ENCODE peak calls at places on chromosomes 5 and 9, in eight cellular contexts. One of them, this sample, is unnamed.

GRCh38 chr5:151227918-151228447 is 4.1 kb upstream of the CCDC69 start:
- DNase-seq in adipocyte: peak
- DNase-seq in fibroblast of lung: no peak
- DNase-seq in hepatic stellate cell: no peak
- DNase-seq in thyroid gland: no peak
- DNase-seq in lower lobe of right lung: no peak
- DNase-seq in NCI-H446: no peak
- DNase-seq in left ventricle myocardium inferior: no peak
- DNase-seq in this sample: no peak

GRCh38 chr5:32202394-32202793 is 28.3 kb upstream of the GOLPH3 start:
- DNase-seq in hepatic stellate cell: peak
- DNase-seq in left ventricle myocardium inferior: no peak
- DNase-seq in thyroid gland: no peak
- DNase-seq in NCI-H446: no peak
- DNase-seq in fibroblast of lung: peak
- DNase-seq in adipocyte: peak
- DNase-seq in lower lobe of right lung: no peak
- DNase-seq in this sample: no peak

GRCh38 chr5:97906135-97906534 is 723.1 kb upstream of the RIOK2 start:
- DNase-seq in hepatic stellate cell: no peak
- DNase-seq in NCI-H446: no peak
- DNase-seq in thyroid gland: no peak
- DNase-seq in lower lobe of right lung: no peak
- DNase-seq in adipocyte: no peak
- DNase-seq in fibroblast of lung: no peak
- DNase-seq in left ventricle myocardium inferior: no peak
- DNase-seq in this sample: no peak

GRCh38 chr9:125103021-125103420 is 40.3 kb downstream of the SCAI start:
- DNase-seq in fibroblast of lung: no peak
- DNase-seq in hepatic stellate cell: no peak
- DNase-seq in lower lobe of right lung: no peak
- DNase-seq in adipocyte: no peak
- DNase-seq in NCI-H446: no peak
- DNase-seq in thyroid gland: no peak
- DNase-seq in left ventricle myocardium inferior: no peak
- DNase-seq in this sample: no peak

GRCh38 chr5:179302499-179303185 is 42.6 kb downstream of the ADAMTS2 start:
- DNase-seq in lower lobe of right lung: no peak
- DNase-seq in adipocyte: no peak
- DNase-seq in fibroblast of lung: no peak
- DNase-seq in NCI-H446: no peak
- DNase-seq in thyroid gland: no peak
- DNase-seq in left ventricle myocardium inferior: no peak
- DNase-seq in hepatic stellate cell: no peak
- DNase-seq in this sample: no peak

GRCh38 chr9:90432951-90433350 is 209.7 kb downstream of the DIRAS2 start:
- DNase-seq in fibroblast of lung: peak
- DNase-seq in adipocyte: no peak
- DNase-seq in left ventricle myocardium inferior: no peak
- DNase-seq in NCI-H446: no peak
- DNase-seq in hepatic stellate cell: no peak
- DNase-seq in lower lobe of right lung: no peak
- DNase-seq in thyroid gland: peak
- DNase-seq in this sample: peak

GRCh38 chr5:14871573-14872069 is at the start of gene ANKH:
- DNase-seq in NCI-H446: peak
- DNase-seq in adipocyte: peak
- DNase-seq in left ventricle myocardium inferior: peak
- DNase-seq in fibroblast of lung: peak
- DNase-seq in thyroid gland: peak
- DNase-seq in lower lobe of right lung: peak
- DNase-seq in hepatic stellate cell: peak
- DNase-seq in this sample: peak

GRCh38 chr5:37850128-37850865 is 10.5 kb upstream of the GDNF start:
- DNase-seq in left ventricle myocardium inferior: no peak
- DNase-seq in NCI-H446: no peak
- DNase-seq in fibroblast of lung: peak
- DNase-seq in adipocyte: peak
- DNase-seq in hepatic stellate cell: peak
- DNase-seq in lower lobe of right lung: no peak
- DNase-seq in thyroid gland: no peak
- DNase-seq in this sample: no peak

GRCh38 chr5:34008721-34009120 is 871 bp upstream of the AMACR start:
- DNase-seq in adipocyte: peak
- DNase-seq in lower lobe of right lung: no peak
- DNase-seq in fibroblast of lung: no peak
- DNase-seq in thyroid gland: no peak
- DNase-seq in left ventricle myocardium inferior: no peak
- DNase-seq in hepatic stellate cell: no peak
- DNase-seq in NCI-H446: no peak
- DNase-seq in this sample: peak

GRCh38 chr9:129109952-129110739 is 447 bp downstream of the CRAT start:
- DNase-seq in lower lobe of right lung: no peak
- DNase-seq in fibroblast of lung: no peak
- DNase-seq in NCI-H446: peak
- DNase-seq in hepatic stellate cell: peak
- DNase-seq in adipocyte: peak
- DNase-seq in thyroid gland: peak
- DNase-seq in left ventricle myocardium inferior: no peak
- DNase-seq in this sample: no peak

GRCh38 chr9:112777914-112778313 is 27.4 kb downstream of the SNX30 start:
- DNase-seq in NCI-H446: no peak
- DNase-seq in adipocyte: no peak
- DNase-seq in lower lobe of right lung: no peak
- DNase-seq in left ventricle myocardium inferior: no peak
- DNase-seq in thyroid gland: no peak
- DNase-seq in hepatic stellate cell: no peak
- DNase-seq in fibroblast of lung: peak
- DNase-seq in this sample: no peak

GRCh38 chr5:58056546-58056945 is 403.3 kb downstream of the PLK2 start:
- DNase-seq in lower lobe of right lung: no peak
- DNase-seq in thyroid gland: no peak
- DNase-seq in left ventricle myocardium inferior: no peak
- DNase-seq in hepatic stellate cell: no peak
- DNase-seq in adipocyte: no peak
- DNase-seq in fibroblast of lung: peak
- DNase-seq in NCI-H446: no peak
- DNase-seq in this sample: no peak

GRCh38 chr9:127683723-127684122 is 23.1 kb upstream of the CFAP157 start:
- DNase-seq in left ventricle myocardium inferior: no peak
- DNase-seq in NCI-H446: no peak
- DNase-seq in fibroblast of lung: peak
- DNase-seq in thyroid gland: no peak
- DNase-seq in adipocyte: peak
- DNase-seq in hepatic stellate cell: peak
- DNase-seq in lower lobe of right lung: no peak
- DNase-seq in this sample: no peak

GRCh38 chr9:129520082-129520481 is 100.8 kb downstream of the C9orf50 start:
- DNase-seq in fibroblast of lung: no peak
- DNase-seq in adipocyte: no peak
- DNase-seq in NCI-H446: no peak
- DNase-seq in left ventricle myocardium inferior: no peak
- DNase-seq in hepatic stellate cell: no peak
- DNase-seq in thyroid gland: no peak
- DNase-seq in lower lobe of right lung: no peak
- DNase-seq in this sample: no peak

GRCh38 chr9:91029621-91030361 is 228.2 kb downstream of the SYK start:
- DNase-seq in adipocyte: no peak
- DNase-seq in NCI-H446: no peak
- DNase-seq in lower lobe of right lung: no peak
- DNase-seq in hepatic stellate cell: no peak
- DNase-seq in fibroblast of lung: no peak
- DNase-seq in left ventricle myocardium inferior: no peak
- DNase-seq in thyroid gland: no peak
- DNase-seq in this sample: no peak

GRCh38 chr9:95167998-95168397 is 149.5 kb downstream of the FANCC start:
- DNase-seq in NCI-H446: peak
- DNase-seq in thyroid gland: peak
- DNase-seq in adipocyte: peak
- DNase-seq in fibroblast of lung: peak
- DNase-seq in hepatic stellate cell: peak
- DNase-seq in lower lobe of right lung: no peak
- DNase-seq in left ventricle myocardium inferior: no peak
- DNase-seq in this sample: peak

GRCh38 chr5:173012882-173013281 is 29.3 kb downstream of the ATP6V0E1 start:
- DNase-seq in hepatic stellate cell: no peak
- DNase-seq in left ventricle myocardium inferior: no peak
- DNase-seq in adipocyte: no peak
- DNase-seq in NCI-H446: no peak
- DNase-seq in thyroid gland: peak
- DNase-seq in lower lobe of right lung: peak
- DNase-seq in fibroblast of lung: no peak
- DNase-seq in this sample: no peak

GRCh38 chr9:137150485-137151060 is 11.6 kb downstream of the GRIN1 start:
- DNase-seq in hepatic stellate cell: no peak
- DNase-seq in adipocyte: no peak
- DNase-seq in left ventricle myocardium inferior: no peak
- DNase-seq in NCI-H446: peak
- DNase-seq in lower lobe of right lung: no peak
- DNase-seq in fibroblast of lung: no peak
- DNase-seq in thyroid gland: no peak
- DNase-seq in this sample: peak

GRCh38 chr9:95070549-95071021 is 246.9 kb downstream of the FANCC start:
- DNase-seq in thyroid gland: no peak
- DNase-seq in hepatic stellate cell: no peak
- DNase-seq in lower lobe of right lung: no peak
- DNase-seq in left ventricle myocardium inferior: no peak
- DNase-seq in NCI-H446: no peak
- DNase-seq in fibroblast of lung: no peak
- DNase-seq in adipocyte: no peak
- DNase-seq in this sample: no peak

GRCh38 chr5:176429972-176430371 is 13.6 kb upstream of the CLTB start:
- DNase-seq in lower lobe of right lung: no peak
- DNase-seq in NCI-H446: no peak
- DNase-seq in left ventricle myocardium inferior: no peak
- DNase-seq in adipocyte: no peak
- DNase-seq in thyroid gland: no peak
- DNase-seq in hepatic stellate cell: no peak
- DNase-seq in fibroblast of lung: no peak
- DNase-seq in this sample: no peak

GRCh38 chr9:27047126-27047525 is 41.7 kb upstream of the LRRC19 start:
- DNase-seq in thyroid gland: no peak
- DNase-seq in fibroblast of lung: no peak
- DNase-seq in NCI-H446: no peak
- DNase-seq in adipocyte: no peak
- DNase-seq in left ventricle myocardium inferior: no peak
- DNase-seq in lower lobe of right lung: no peak
- DNase-seq in hepatic stellate cell: no peak
- DNase-seq in this sample: no peak

GRCh38 chr9:121612511-121612998 is 38.9 kb upstream of the DAB2IP start:
- DNase-seq in NCI-H446: no peak
- DNase-seq in left ventricle myocardium inferior: no peak
- DNase-seq in lower lobe of right lung: peak
- DNase-seq in adipocyte: no peak
- DNase-seq in fibroblast of lung: no peak
- DNase-seq in hepatic stellate cell: no peak
- DNase-seq in thyroid gland: peak
- DNase-seq in this sample: no peak

GRCh38 chr5:150731669-150732068 is 27.1 kb downstream of the DCTN4 start:
- DNase-seq in fibroblast of lung: no peak
- DNase-seq in hepatic stellate cell: no peak
- DNase-seq in lower lobe of right lung: no peak
- DNase-seq in left ventricle myocardium inferior: no peak
- DNase-seq in thyroid gland: no peak
- DNase-seq in NCI-H446: no peak
- DNase-seq in adipocyte: no peak
- DNase-seq in this sample: no peak

GRCh38 chr9:92740446-92740961 is 24.1 kb downstream of the BICD2 start:
- DNase-seq in NCI-H446: no peak
- DNase-seq in hepatic stellate cell: no peak
- DNase-seq in fibroblast of lung: no peak
- DNase-seq in left ventricle myocardium inferior: no peak
- DNase-seq in adipocyte: no peak
- DNase-seq in thyroid gland: no peak
- DNase-seq in lower lobe of right lung: no peak
- DNase-seq in this sample: no peak

GRCh38 chr9:80789831-80790230 is 899.5 kb downstream of the TLE1 start:
- DNase-seq in lower lobe of right lung: no peak
- DNase-seq in hepatic stellate cell: no peak
- DNase-seq in left ventricle myocardium inferior: no peak
- DNase-seq in adipocyte: no peak
- DNase-seq in thyroid gland: no peak
- DNase-seq in fibroblast of lung: peak
- DNase-seq in NCI-H446: peak
- DNase-seq in this sample: no peak

GRCh38 chr5:134041570-134042411 is 37.0 kb upstream of the VDAC1 start:
- DNase-seq in adipocyte: no peak
- DNase-seq in fibroblast of lung: no peak
- DNase-seq in thyroid gland: no peak
- DNase-seq in NCI-H446: no peak
- DNase-seq in hepatic stellate cell: no peak
- DNase-seq in lower lobe of right lung: no peak
- DNase-seq in left ventricle myocardium inferior: no peak
- DNase-seq in this sample: no peak

GRCh38 chr9:115267788-115268187 is 149.8 kb upstream of the TNC start:
- DNase-seq in hepatic stellate cell: no peak
- DNase-seq in left ventricle myocardium inferior: no peak
- DNase-seq in fibroblast of lung: peak
- DNase-seq in thyroid gland: no peak
- DNase-seq in NCI-H446: no peak
- DNase-seq in adipocyte: peak
- DNase-seq in lower lobe of right lung: no peak
- DNase-seq in this sample: no peak

GRCh38 chr9:133931059-133931458 is 61.1 kb downstream of the VAV2 start:
- DNase-seq in lower lobe of right lung: no peak
- DNase-seq in left ventricle myocardium inferior: no peak
- DNase-seq in NCI-H446: no peak
- DNase-seq in fibroblast of lung: no peak
- DNase-seq in hepatic stellate cell: no peak
- DNase-seq in adipocyte: no peak
- DNase-seq in thyroid gland: no peak
- DNase-seq in this sample: no peak

GRCh38 chr5:141413540-141414069 is 818 bp downstream of the PCDHGA10 start:
- DNase-seq in left ventricle myocardium inferior: no peak
- DNase-seq in fibroblast of lung: no peak
- DNase-seq in hepatic stellate cell: no peak
- DNase-seq in lower lobe of right lung: no peak
- DNase-seq in NCI-H446: no peak
- DNase-seq in thyroid gland: no peak
- DNase-seq in adipocyte: no peak
- DNase-seq in this sample: no peak